ENCODE peak calls at places on chromosomes 4 and X, in nine cellular contexts. O is adrenal gland, C is Caco-2, G is heart right ventricle, K is endodermal cell, U is fibroblast of mammary gland, R is HFFc6, T is AG10803, J is ascending aorta. N is an unnamed sample.

GRCh38 chr4:129353490-129353889 is 257.5 kb downstream of the C4orf33 start:
- DNase-seq in O (no peak), C (no peak), G (no peak), K (no peak), U (no peak), R (no peak), T (no peak), J (no peak), N (no peak)

GRCh38 chr4:98627477-98627876 is 30.9 kb downstream of the TSPAN5 start:
- DNase-seq in O (no peak), C (no peak), G (no peak), K (no peak), U (peak), R (no peak), T (no peak), J (no peak), N (no peak)

GRCh38 chr4:70948665-70949284 is 44.7 kb upstream of the DCK start:
- DNase-seq in O (no peak), C (no peak), G (no peak), K (no peak), U (no peak), R (no peak), T (no peak), J (no peak), N (no peak)

GRCh38 chr4:183987529-183987946 is 82.4 kb downstream of the STOX2 start:
- DNase-seq in O (peak), C (peak), G (peak), K (peak), U (peak), R (peak), T (peak), J (peak), N (peak)

GRCh38 chr4:72375050-72375736 is 193.8 kb downstream of the ADAMTS3 start:
- DNase-seq in O (no peak), C (no peak), G (no peak), K (no peak), U (peak), R (peak), T (peak), J (no peak), N (no peak)

GRCh38 chrX:130999360-130999759 is 58.8 kb upstream of the ARHGAP36 start:
- DNase-seq in O (no peak), C (no peak), G (no peak), K (no peak), U (no peak), R (no peak), T (no peak), J (no peak), N (no peak)

GRCh38 chr4:26099967-26100366 is 185.9 kb downstream of the SMIM20 start:
- DNase-seq in O (no peak), C (no peak), G (no peak), K (no peak), U (no peak), R (no peak), T (no peak), J (no peak), N (no peak)

GRCh38 chr4:8613421-8614364 is 21.1 kb downstream of the CPZ start:
- DNase-seq in O (no peak), C (no peak), G (peak), K (no peak), U (no peak), R (no peak), T (no peak), J (no peak), N (no peak)

GRCh38 chr4:156038772-156039171 is 85.1 kb upstream of the CTSO start:
- DNase-seq in O (no peak), C (no peak), G (no peak), K (no peak), U (no peak), R (no peak), T (no peak), J (no peak), N (no peak)

GRCh38 chrX:103518571-103518970 is 718 bp downstream of the RAB40A start:
- DNase-seq in O (no peak), C (no peak), G (no peak), K (no peak), U (peak), R (no peak), T (no peak), J (no peak), N (no peak)

GRCh38 chrX:139762400-139763183 is 54.6 kb upstream of the MCF2 start:
- DNase-seq in O (no peak), C (no peak), G (no peak), K (no peak), U (peak), R (no peak), T (peak), J (peak), N (no peak)

GRCh38 chrX:30010471-30010870 is 204.9 kb upstream of the MAGEB2 start:
- DNase-seq in O (no peak), C (no peak), G (no peak), K (no peak), U (no peak), R (peak), T (no peak), J (no peak), N (no peak)

GRCh38 chr4:36152712-36153111 is 91.6 kb downstream of the ARAP2 start:
- DNase-seq in O (no peak), C (no peak), G (no peak), K (no peak), U (no peak), R (no peak), T (no peak), J (no peak), N (no peak)

GRCh38 chr4:71559957-71560541 is 221.2 kb downstream of the SLC4A4 start:
- DNase-seq in O (no peak), C (no peak), G (no peak), K (no peak), U (peak), R (peak), T (peak), J (no peak), N (no peak)

GRCh38 chrX:50827996-50828395 is 14.0 kb upstream of the SHROOM4 start:
- DNase-seq in O (no peak), C (no peak), G (no peak), K (no peak), U (peak), R (no peak), T (peak), J (no peak), N (no peak)

GRCh38 chr4:3320361-3321023 is 27.7 kb downstream of the RGS12 start:
- DNase-seq in O (peak), C (no peak), G (no peak), K (peak), U (no peak), R (no peak), T (no peak), J (peak), N (no peak)

GRCh38 chr4:3317656-3318211 is 24.9 kb downstream of the RGS12 start:
- DNase-seq in O (peak), C (no peak), G (no peak), K (peak), U (no peak), R (no peak), T (no peak), J (peak), N (peak)

GRCh38 chr4:3316146-3316545 is 23.3 kb downstream of the RGS12 start:
- DNase-seq in O (peak), C (no peak), G (no peak), K (peak), U (no peak), R (no peak), T (no peak), J (peak), N (no peak)

GRCh38 chr4:3317011-3317655 is 24.3 kb downstream of the RGS12 start:
- DNase-seq in O (peak), C (no peak), G (no peak), K (peak), U (no peak), R (no peak), T (no peak), J (peak), N (no peak)

DNA sequence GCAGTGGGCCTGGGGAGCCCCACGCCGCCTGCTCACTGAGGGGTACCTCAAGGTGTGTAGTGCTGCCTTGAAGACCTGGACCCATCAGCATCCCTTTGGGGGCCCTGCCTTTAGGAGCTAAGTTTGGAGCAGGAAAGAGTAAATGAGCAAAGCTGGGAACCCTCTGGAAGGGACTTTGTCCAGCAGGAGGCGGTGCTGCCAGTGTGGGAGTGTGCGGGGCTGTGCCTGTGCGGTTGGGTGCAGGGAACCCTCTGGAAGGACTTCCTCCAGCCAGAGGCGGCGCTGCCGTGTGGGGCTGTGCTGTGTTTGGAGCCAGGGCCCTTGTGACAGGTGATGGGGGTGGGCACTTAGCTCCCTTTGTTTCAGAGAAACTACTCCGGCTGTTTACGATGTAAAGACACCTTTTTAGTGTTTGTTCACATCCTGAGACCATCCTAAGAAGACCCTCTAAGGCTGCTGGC is 25.8 kb downstream of the RGS12 start:
- DNase-seq in O (peak), C (no peak), G (no peak), K (peak), U (no peak), R (no peak), T (no peak), J (peak), N (peak)
- TF ChIP-seq CTCF in O (no peak), C (no peak), G (no peak), K (peak), U (no peak), R (peak), T (no peak), J (no peak), N (no peak)

GRCh38 chr4:76737180-76737579 is 160.8 kb downstream of the SOWAHB start:
- DNase-seq in O (no peak), C (no peak), G (no peak), K (no peak), U (peak), R (no peak), T (peak), J (no peak), N (no peak)

GRCh38 chr4:76729991-76730390 is 168.0 kb downstream of the SOWAHB start:
- DNase-seq in O (no peak), C (no peak), G (no peak), K (no peak), U (no peak), R (no peak), T (peak), J (no peak), N (no peak)

GRCh38 chr4:76736434-76736833 is 161.5 kb downstream of the SOWAHB start:
- DNase-seq in O (no peak), C (no peak), G (no peak), K (no peak), U (peak), R (peak), T (peak), J (no peak), N (no peak)

GRCh38 chr4:76732246-76732645 is 165.7 kb downstream of the SOWAHB start:
- DNase-seq in O (no peak), C (no peak), G (no peak), K (no peak), U (no peak), R (no peak), T (no peak), J (no peak), N (no peak)

DNA sequence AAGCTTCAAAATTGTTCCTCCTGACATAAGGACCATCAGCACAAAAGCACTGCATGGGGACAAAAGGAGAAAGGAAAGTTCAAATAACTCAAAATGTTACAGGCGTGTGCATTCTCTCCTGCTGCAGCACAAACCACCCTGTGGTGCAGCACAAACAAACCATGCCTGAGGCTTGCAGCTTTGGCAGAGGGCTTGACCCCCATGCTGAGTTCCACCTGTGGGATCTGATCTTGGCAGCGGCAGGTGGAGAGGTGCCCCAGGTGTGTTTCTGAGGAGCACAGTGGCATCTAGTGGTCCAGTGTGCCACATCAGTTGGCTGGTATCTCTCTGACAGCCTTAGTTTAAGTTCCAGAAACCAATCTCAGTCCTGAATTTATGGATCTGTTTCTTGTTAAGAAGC is 164.6 kb downstream of the SOWAHB start:
- DNase-seq in O (no peak), C (no peak), G (no peak), K (peak), U (no peak), R (no peak), T (no peak), J (no peak), N (peak)
- TF ChIP-seq CTCF in O (no peak), C (peak), G (no peak), K (peak), U (peak), R (peak), T (no peak), J (no peak), N (no peak)

DNA sequence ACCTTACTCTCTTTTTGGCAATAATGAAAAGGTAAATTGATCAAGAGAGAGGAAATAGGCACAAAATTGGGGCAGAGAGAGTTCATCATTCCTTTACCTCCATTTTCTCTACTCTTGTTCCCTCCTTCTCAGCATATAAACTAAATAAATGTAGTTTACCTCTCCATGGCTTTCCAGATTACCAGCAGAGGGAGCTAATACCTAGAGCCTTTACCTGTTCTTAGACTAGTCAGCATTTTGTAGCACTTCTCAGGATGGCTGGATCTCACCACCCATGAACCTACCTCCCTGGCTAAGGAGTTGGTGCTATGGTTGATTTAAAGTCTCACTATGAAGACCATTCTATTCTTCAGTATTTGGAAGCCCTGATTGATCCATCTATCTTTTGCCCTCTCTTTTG is 15.7 kb downstream of the OFD1 start:
- DNase-seq in O (no peak), C (no peak), G (no peak), K (no peak), U (peak), R (peak), T (peak), J (no peak), N (no peak)
- TF ChIP-seq CTCF in O (peak), C (peak), G (peak), K (peak), U (peak), R (peak), T (peak), J (peak), N (peak)

DNA sequence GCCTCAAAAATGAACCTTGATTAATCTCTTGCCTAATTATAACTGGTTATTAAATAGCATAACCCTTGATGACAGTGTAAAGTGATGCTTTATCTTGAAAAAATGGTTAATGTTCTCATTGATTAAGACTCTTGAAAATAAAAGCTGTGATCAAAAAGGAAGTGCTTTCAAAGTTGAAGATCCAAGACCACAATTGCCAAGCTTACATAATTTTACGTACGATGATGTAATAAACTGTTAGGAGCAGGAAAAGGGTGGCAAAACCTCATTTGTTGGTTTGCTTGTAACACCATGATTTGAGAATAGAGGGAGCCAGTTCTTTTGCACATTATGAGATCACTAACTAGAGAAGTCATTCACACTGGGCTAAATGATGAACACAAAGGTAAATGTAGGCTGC is 322.2 kb downstream of the ADGRL3 start:
- DNase-seq in O (no peak), C (no peak), G (no peak), K (no peak), U (no peak), R (no peak), T (no peak), J (no peak), N (no peak)
- TF ChIP-seq CTCF in O (no peak), C (no peak), G (no peak), K (peak), U (no peak), R (no peak), T (no peak), J (no peak), N (no peak)

GRCh38 chrX:9724711-9725110 is 40.9 kb downstream of the GPR143 start:
- DNase-seq in O (no peak), C (no peak), G (no peak), K (no peak), U (no peak), R (peak), T (peak), J (no peak), N (no peak)
- TF ChIP-seq CTCF in O (no peak), C (no peak), G (no peak), K (peak), U (no peak), R (no peak), T (no peak), J (no peak), N (no peak)

DNA sequence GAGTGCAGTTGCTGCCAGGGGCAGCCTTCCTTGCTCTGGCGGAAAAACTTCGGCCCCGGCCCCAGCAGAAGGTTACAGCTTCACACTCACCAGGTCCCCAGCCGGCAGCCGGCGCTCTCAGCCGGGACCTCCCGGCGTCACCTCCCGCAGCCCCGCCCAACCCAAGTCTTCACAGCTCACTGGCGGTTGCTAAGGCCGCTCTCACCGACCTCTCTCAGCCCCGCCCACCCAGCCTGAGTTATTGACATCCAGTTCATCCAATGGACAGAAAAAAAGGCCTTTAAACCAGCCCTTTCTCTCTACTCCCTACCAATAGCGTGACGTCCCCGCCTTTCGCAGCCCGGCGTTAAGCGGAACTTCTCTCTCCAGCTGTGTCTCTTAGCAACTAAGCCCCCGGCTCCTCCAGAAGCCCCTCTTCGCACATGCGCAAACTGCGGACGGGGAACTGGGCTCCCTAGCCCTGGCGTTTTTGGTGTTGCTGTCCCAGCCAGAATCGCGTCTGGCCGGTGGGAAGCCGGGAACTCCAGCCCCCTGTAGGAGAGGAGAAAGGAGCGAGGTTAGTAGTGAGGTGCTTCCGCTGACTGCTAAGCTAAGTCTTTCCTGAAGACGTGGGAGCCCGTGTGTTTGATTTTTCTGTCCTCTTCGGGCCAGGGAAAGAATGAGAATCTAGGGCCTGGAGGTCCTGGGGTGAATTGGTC is at the start of gene BBS12:
- DNase-seq in O (peak), C (peak), G (peak), K (peak), U (peak), R (peak), T (peak), J (peak), N (peak)
- TF ChIP-seq CTCF in O (no peak), C (no peak), G (no peak), K (peak), U (peak), R (peak), T (peak), J (peak), N (no peak)

GRCh38 chr4:154686838-154687237 is 57.0 kb upstream of the LRAT start:
- DNase-seq in O (no peak), C (no peak), G (no peak), K (no peak), U (peak), R (no peak), T (no peak), J (no peak), N (no peak)
- TF ChIP-seq CTCF in O (no peak), C (peak), G (no peak), K (peak), U (peak), R (peak), T (peak), J (no peak), N (no peak)

GRCh38 chr4:177375971-177376370 is 66.3 kb downstream of the AGA start:
- DNase-seq in O (no peak), C (no peak), G (no peak), K (no peak), U (no peak), R (no peak), T (no peak), J (no peak), N (no peak)
- TF ChIP-seq CTCF in O (no peak), C (no peak), G (no peak), K (no peak), U (no peak), R (no peak), T (no peak), J (no peak), N (no peak)